ENCODE peak calls at places on chromosome 16, in seven cellular contexts. G is fibroblast of mammary gland; L is thoracic aorta; P is stimulated activated CD8-positive, alpha-beta memory T cell treated with anti-CD3 and anti-CD28 coated beads, Interleukin-4, amount 100 ng/mL, for 1 hour; T is PC-3; I is Calu3; K is SW 1271. J is an unnamed sample.

GRCh38 chr16:75054556-75054947 is 55.7 kb downstream of the ZNRF1 start:
- DNase-seq in T (no peak), G (no peak), K (no peak), I (no peak), L (no peak), P (no peak), J (peak; percentile 16)

GRCh38 chr16:14489460-14489859 is 140.6 kb downstream of the PARN start:
- DNase-seq in T (peak; percentile 34), L (no peak), P (no peak), G (no peak), K (no peak), I (peak; percentile 27), J (no peak)

GRCh38 chr16:77689971-77690370 is 32.3 kb upstream of the NUDT7 start:
- DNase-seq in K (no peak), T (no peak), L (no peak), P (no peak), G (no peak), I (no peak), J (no peak)

GRCh38 chr16:89359296-89360147 is 130.8 kb downstream of the ANKRD11 start:
- DNase-seq in L (no peak), K (no peak), P (no peak), G (peak; percentile 48), T (no peak), I (no peak), J (no peak)

GRCh38 chr16:72992142-72992601 is 55.8 kb downstream of the ZFHX3 start:
- DNase-seq in G (no peak), I (no peak), T (no peak), L (no peak), P (no peak), K (no peak), J (no peak)

GRCh38 chr16:10180771-10181163 is 1.5 kb downstream of the GRIN2A start:
- DNase-seq in T (no peak), I (peak; percentile 52), L (no peak), K (no peak), P (no peak), G (no peak), J (peak; percentile 6)

GRCh38 chr16:58614860-58615259 is 14.8 kb downstream of the CNOT1 start:
- DNase-seq in P (no peak), I (no peak), K (no peak), T (no peak), L (no peak), G (no peak), J (no peak)

GRCh38 chr16:11636172-11636721 is 32.0 kb upstream of the SNN start:
- DNase-seq in L (no peak), T (peak; percentile 58), P (no peak), I (peak; percentile 19), G (no peak), K (no peak), J (peak; percentile 97)

GRCh38 chr16:48215738-48216137 is 28.4 kb upstream of the LONP2 start:
- DNase-seq in I (peak; percentile 24), G (no peak), K (no peak), L (no peak), T (no peak), P (no peak), J (no peak)

GRCh38 chr16:4743217-4743897 is 9.0 kb downstream of the DNAAF8 start:
- DNase-seq in I (no peak), L (no peak), G (no peak), T (no peak), K (no peak), P (no peak), J (peak; percentile 37)